ENCODE peak calls at places on chromosomes 12 and 14, in five cellular contexts. One of them, this sample, is unnamed.

GRCh38 chr12:84718901-84719300 is 193.7 kb downstream of the SLC6A15 start:
- DNase-seq in left lung: no peak
- DNase-seq in Caco-2: no peak
- DNase-seq in A549: no peak
- DNase-seq in neural progenitor cell: no peak
- DNase-seq in this sample: no peak

GRCh38 chr14:23352506-23353432 is at the start of gene SLC22A17:
- DNase-seq in neural progenitor cell: peak; percentile 91
- DNase-seq in left lung: peak; percentile 76
- DNase-seq in Caco-2: peak; percentile 67
- DNase-seq in A549: peak; percentile 65
- DNase-seq in this sample: peak; percentile 29

GRCh38 chr12:103833095-103833777 is 7.8 kb downstream of the NT5DC3 start:
- DNase-seq in neural progenitor cell: no peak
- DNase-seq in A549: no peak
- DNase-seq in left lung: no peak
- DNase-seq in Caco-2: no peak
- DNase-seq in this sample: no peak

GRCh38 chr12:46453428-46453827 is 80.9 kb upstream of the SLC38A2 start:
- DNase-seq in A549: no peak
- DNase-seq in left lung: no peak
- DNase-seq in neural progenitor cell: no peak
- DNase-seq in Caco-2: no peak
- DNase-seq in this sample: no peak

GRCh38 chr14:89507521-89507920 is 90.5 kb upstream of the FOXN3 start:
- DNase-seq in left lung: no peak
- DNase-seq in A549: peak; percentile 9
- DNase-seq in neural progenitor cell: no peak
- DNase-seq in Caco-2: no peak
- DNase-seq in this sample: no peak

GRCh38 chr12:26425587-26426260 is 230.4 kb downstream of the SSPN start:
- DNase-seq in A549: no peak
- DNase-seq in left lung: no peak
- DNase-seq in neural progenitor cell: no peak
- DNase-seq in Caco-2: no peak
- DNase-seq in this sample: no peak

GRCh38 chr12:46664771-46665287 is 161.0 kb downstream of the SLC38A4 start:
- DNase-seq in neural progenitor cell: no peak
- DNase-seq in A549: peak; percentile 76
- DNase-seq in Caco-2: no peak
- DNase-seq in left lung: no peak
- DNase-seq in this sample: no peak

GRCh38 chr12:54631988-54632728 is 2.5 kb downstream of the LACRT start:
- DNase-seq in Caco-2: no peak
- DNase-seq in neural progenitor cell: peak; percentile 42
- DNase-seq in A549: no peak
- DNase-seq in left lung: no peak
- DNase-seq in this sample: no peak

GRCh38 chr14:55873229-55873628 is 245.0 kb upstream of the PELI2 start:
- DNase-seq in Caco-2: no peak
- DNase-seq in neural progenitor cell: no peak
- DNase-seq in left lung: no peak
- DNase-seq in A549: no peak
- DNase-seq in this sample: no peak

GRCh38 chr12:84874125-84874824 is 38.3 kb downstream of the SLC6A15 start:
- DNase-seq in A549: peak; percentile 62
- DNase-seq in left lung: no peak
- DNase-seq in neural progenitor cell: peak; percentile 77
- DNase-seq in Caco-2: peak; percentile 36
- DNase-seq in this sample: no peak

GRCh38 chr12:32789446-32789845 is 33.7 kb upstream of the YARS2 start:
- DNase-seq in left lung: no peak
- DNase-seq in Caco-2: no peak
- DNase-seq in neural progenitor cell: no peak
- DNase-seq in A549: no peak
- DNase-seq in this sample: no peak

GRCh38 chr14:68789798-68790655 is 2.8 kb downstream of the ZFP36L1 start:
- DNase-seq in A549: peak; percentile 45
- DNase-seq in left lung: no peak
- DNase-seq in neural progenitor cell: peak; percentile 26
- DNase-seq in Caco-2: no peak
- DNase-seq in this sample: no peak

GRCh38 chr12:96141216-96141944 is 52.8 kb upstream of the ELK3 start:
- DNase-seq in neural progenitor cell: no peak
- DNase-seq in Caco-2: no peak
- DNase-seq in left lung: no peak
- DNase-seq in A549: no peak
- DNase-seq in this sample: no peak

DNA sequence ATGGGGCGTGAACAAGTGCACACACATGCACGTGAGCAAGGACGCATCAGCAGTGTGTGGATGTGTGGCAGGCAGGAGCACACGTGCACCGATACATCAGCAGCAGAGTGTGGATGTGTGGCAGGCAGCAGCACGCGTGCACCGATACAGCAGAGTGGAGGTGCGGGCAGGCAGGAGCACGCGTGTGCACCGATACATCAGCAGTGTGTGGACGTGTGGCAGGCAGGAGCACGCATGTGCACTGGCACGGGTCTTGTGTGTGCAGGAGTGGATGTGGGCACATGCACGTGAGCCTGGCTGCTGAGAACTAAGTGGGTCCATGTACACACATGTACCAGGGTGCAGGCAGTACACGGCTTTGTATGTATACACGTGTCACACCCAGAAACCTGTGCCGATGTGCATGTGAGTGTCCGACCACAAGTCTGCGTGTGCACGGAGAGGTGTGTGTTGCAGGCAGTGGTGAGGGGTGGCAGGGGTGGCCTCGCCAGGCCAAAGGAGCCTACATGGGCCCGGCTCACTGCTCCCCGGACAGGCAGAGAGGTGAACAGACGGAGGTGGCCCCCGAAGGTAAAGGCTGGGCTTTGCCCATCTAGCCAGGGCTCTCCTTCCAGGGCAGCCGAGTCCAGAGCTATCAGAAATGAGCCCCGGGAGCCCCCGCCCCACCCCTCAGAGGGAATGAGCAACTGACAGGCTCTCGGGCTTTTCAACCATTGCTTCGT is 53.9 kb downstream of the RFLNA start:
- DNase-seq in left lung: no peak
- DNase-seq in neural progenitor cell: no peak
- DNase-seq in Caco-2: no peak
- DNase-seq in A549: no peak
- DNase-seq in this sample: no peak
- H3K9me3 ChIP-seq in left lung: no peaks in the 10 kb centered on the region
- H3K9me3 ChIP-seq in neural progenitor cell: no peaks in the 10 kb centered on the region
- H3K9me3 ChIP-seq in Caco-2: no peaks in the 10 kb centered on the region
- H3K9me3 ChIP-seq in A549: no peaks in the 10 kb centered on the region
- H3K9me3 ChIP-seq in this sample: no peaks in the 10 kb centered on the region

DNA sequence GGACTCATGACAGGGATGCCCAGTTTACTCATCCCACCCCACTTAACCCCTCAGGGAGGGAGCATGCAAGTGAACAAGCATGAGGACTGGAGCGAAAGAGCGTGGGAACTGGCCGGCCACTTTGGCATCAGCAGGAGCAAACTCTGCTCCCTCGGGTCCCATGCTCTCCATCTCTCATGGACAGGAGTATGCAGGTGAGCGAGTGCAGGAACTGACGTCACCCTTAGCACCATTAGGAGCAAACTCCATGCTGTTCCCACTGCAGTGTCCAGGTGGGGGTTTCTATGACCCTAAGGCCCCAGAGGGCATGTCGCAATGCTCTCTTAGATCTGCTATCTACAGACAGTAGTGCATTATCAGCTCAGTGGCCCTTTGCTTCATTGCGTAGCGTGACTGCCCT is 821.8 kb upstream of the LRFN5 start:
- DNase-seq in left lung: no peak
- DNase-seq in A549: no peak
- DNase-seq in Caco-2: peak; percentile 4
- DNase-seq in neural progenitor cell: peak; percentile 2
- DNase-seq in this sample: no peak
- H3K9me3 ChIP-seq in left lung: peaks cover 4% of the 10 kb centered on the region
- H3K9me3 ChIP-seq in A549: no peaks in the 10 kb centered on the region
- H3K9me3 ChIP-seq in Caco-2: peaks cover 6% of the 10 kb centered on the region
- H3K9me3 ChIP-seq in neural progenitor cell: no peaks in the 10 kb centered on the region
- H3K9me3 ChIP-seq in this sample: no peaks in the 10 kb centered on the region

GRCh38 chr14:106277503-106277902 is 751.1 kb downstream of the TMEM121 start:
- DNase-seq in neural progenitor cell: no peak
- DNase-seq in Caco-2: peak; percentile 61
- DNase-seq in A549: no peak
- DNase-seq in left lung: no peak
- DNase-seq in this sample: no peak
- H3K9me3 ChIP-seq in neural progenitor cell: peaks cover 37% of the 10 kb centered on the region
- H3K9me3 ChIP-seq in Caco-2: no peaks in the 10 kb centered on the region
- H3K9me3 ChIP-seq in A549: no peaks in the 10 kb centered on the region
- H3K9me3 ChIP-seq in left lung: no peaks in the 10 kb centered on the region
- H3K9me3 ChIP-seq in this sample: no peaks in the 10 kb centered on the region

DNA sequence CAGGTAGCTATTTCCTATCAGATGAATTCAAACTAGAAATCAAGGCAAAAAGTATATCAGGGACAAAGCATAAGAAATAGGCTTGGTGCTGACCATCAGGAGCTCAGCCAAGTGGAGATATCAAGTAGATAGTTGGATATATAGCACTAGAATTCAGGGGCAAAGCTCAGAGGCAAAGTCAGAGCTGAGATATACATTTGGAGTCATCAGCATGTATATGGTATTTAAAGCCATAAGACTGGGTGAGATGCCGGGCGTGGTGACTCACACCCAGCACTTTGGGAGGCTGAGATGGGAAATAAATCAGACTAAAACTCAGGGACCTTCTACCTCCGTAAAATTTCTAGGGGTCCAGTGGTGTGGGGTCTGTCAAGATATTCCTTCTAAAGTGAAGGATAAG is 38.9 kb upstream of the LIMA1 start:
- DNase-seq in A549: no peak
- DNase-seq in left lung: no peak
- DNase-seq in neural progenitor cell: no peak
- DNase-seq in Caco-2: no peak
- DNase-seq in this sample: no peak
- H3K9me3 ChIP-seq in A549: no peaks in the 10 kb centered on the region
- H3K9me3 ChIP-seq in left lung: no peaks in the 10 kb centered on the region
- H3K9me3 ChIP-seq in neural progenitor cell: no peaks in the 10 kb centered on the region
- H3K9me3 ChIP-seq in Caco-2: no peaks in the 10 kb centered on the region
- H3K9me3 ChIP-seq in this sample: no peaks in the 10 kb centered on the region

GRCh38 chr12:112282920-112283319 is 99.3 kb downstream of the HECTD4 start:
- DNase-seq in left lung: no peak
- DNase-seq in Caco-2: no peak
- DNase-seq in A549: no peak
- DNase-seq in neural progenitor cell: no peak
- DNase-seq in this sample: no peak

GRCh38 chr12:112285600-112286401 is 96.4 kb downstream of the HECTD4 start:
- DNase-seq in neural progenitor cell: no peak
- DNase-seq in Caco-2: peak; percentile 52
- DNase-seq in left lung: no peak
- DNase-seq in A549: no peak
- DNase-seq in this sample: no peak

GRCh38 chr12:112288638-112289037 is 93.6 kb downstream of the HECTD4 start:
- DNase-seq in A549: no peak
- DNase-seq in neural progenitor cell: no peak
- DNase-seq in Caco-2: no peak
- DNase-seq in left lung: no peak
- DNase-seq in this sample: no peak

GRCh38 chr12:112283541-112283940 is 98.7 kb downstream of the HECTD4 start:
- DNase-seq in A549: no peak
- DNase-seq in left lung: no peak
- DNase-seq in neural progenitor cell: no peak
- DNase-seq in Caco-2: no peak
- DNase-seq in this sample: no peak
- H3K9me3 ChIP-seq in A549: peaks cover 2% of the 10 kb centered on the region
- H3K9me3 ChIP-seq in left lung: peaks cover 6% of the 10 kb centered on the region
- H3K9me3 ChIP-seq in neural progenitor cell: no peaks in the 10 kb centered on the region
- H3K9me3 ChIP-seq in Caco-2: peaks cover 3% of the 10 kb centered on the region
- H3K9me3 ChIP-seq in this sample: no peaks in the 10 kb centered on the region

GRCh38 chr14:26589998-26590397 is 7.8 kb downstream of the NOVA1 start:
- DNase-seq in neural progenitor cell: peak; percentile 9
- DNase-seq in left lung: no peak
- DNase-seq in Caco-2: no peak
- DNase-seq in A549: no peak
- DNase-seq in this sample: no peak
- H3K9me3 ChIP-seq in neural progenitor cell: no peaks in the 10 kb centered on the region
- H3K9me3 ChIP-seq in left lung: no peaks in the 10 kb centered on the region
- H3K9me3 ChIP-seq in Caco-2: no peaks in the 10 kb centered on the region
- H3K9me3 ChIP-seq in A549: no peaks in the 10 kb centered on the region
- H3K9me3 ChIP-seq in this sample: no peaks in the 10 kb centered on the region

GRCh38 chr14:105905456-105905855 is 379.1 kb downstream of the TMEM121 start:
- DNase-seq in left lung: no peak
- DNase-seq in A549: no peak
- DNase-seq in neural progenitor cell: no peak
- DNase-seq in Caco-2: no peak
- DNase-seq in this sample: no peak
- H3K9me3 ChIP-seq in left lung: no peaks in the 10 kb centered on the region
- H3K9me3 ChIP-seq in A549: no peaks in the 10 kb centered on the region
- H3K9me3 ChIP-seq in neural progenitor cell: no peaks in the 10 kb centered on the region
- H3K9me3 ChIP-seq in Caco-2: no peaks in the 10 kb centered on the region
- H3K9me3 ChIP-seq in this sample: no peaks in the 10 kb centered on the region

GRCh38 chr12:17148706-17149105 is 542.7 kb upstream of the LMO3 start:
- DNase-seq in neural progenitor cell: no peak
- DNase-seq in Caco-2: no peak
- DNase-seq in left lung: no peak
- DNase-seq in A549: peak; percentile 9
- DNase-seq in this sample: no peak
- H3K9me3 ChIP-seq in neural progenitor cell: no peaks in the 10 kb centered on the region
- H3K9me3 ChIP-seq in Caco-2: peaks cover 25% of the 10 kb centered on the region
- H3K9me3 ChIP-seq in left lung: peaks cover 26% of the 10 kb centered on the region
- H3K9me3 ChIP-seq in A549: peaks cover 16% of the 10 kb centered on the region
- H3K9me3 ChIP-seq in this sample: no peaks in the 10 kb centered on the region

DNA sequence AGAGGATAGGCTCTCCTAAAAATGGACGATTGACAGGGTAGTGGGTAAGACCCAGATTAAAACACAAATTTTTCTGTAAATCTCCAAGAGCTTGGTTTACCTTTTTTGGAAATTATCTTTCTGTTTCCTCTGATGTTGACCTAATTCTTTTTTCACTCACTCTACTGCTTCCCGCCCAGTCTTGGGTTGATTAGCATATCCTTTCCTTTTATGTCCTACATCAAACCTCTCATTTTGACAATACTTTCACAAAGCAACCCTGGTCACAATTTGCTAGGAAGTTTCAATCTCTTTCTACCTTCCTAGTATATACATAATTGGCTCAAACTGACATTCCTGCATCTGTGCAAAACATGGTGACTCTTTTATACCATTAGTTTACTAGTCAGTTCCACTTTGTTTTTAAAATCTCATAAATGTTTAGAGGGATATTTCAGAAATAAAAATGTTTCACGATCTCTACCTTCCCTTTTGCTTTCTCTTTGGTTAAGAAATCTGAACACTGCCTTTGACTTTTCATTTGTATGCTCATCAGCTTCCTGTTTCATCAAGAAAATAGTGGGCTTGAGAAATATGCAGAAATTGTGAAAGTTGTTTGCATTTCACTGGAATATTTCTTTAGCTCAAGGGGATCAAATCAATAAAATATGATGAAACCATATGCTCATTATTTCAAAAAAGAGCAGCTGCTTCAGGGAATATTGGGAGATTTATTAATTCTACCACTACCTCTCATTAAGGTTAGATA is 213.0 kb upstream of the SLC16A7 start:
- DNase-seq in left lung: no peak
- DNase-seq in A549: no peak
- DNase-seq in neural progenitor cell: no peak
- DNase-seq in Caco-2: no peak
- DNase-seq in this sample: no peak
- H3K9me3 ChIP-seq in left lung: no peaks in the 10 kb centered on the region
- H3K9me3 ChIP-seq in A549: no peaks in the 10 kb centered on the region
- H3K9me3 ChIP-seq in neural progenitor cell: no peaks in the 10 kb centered on the region
- H3K9me3 ChIP-seq in Caco-2: no peaks in the 10 kb centered on the region
- H3K9me3 ChIP-seq in this sample: no peaks in the 10 kb centered on the region

This sample was measured in T-helper 17 cell.